ENCODE peak calls at places on chromosomes 1 and 21, in five cellular contexts. O is tibial artery, Q is dorsolateral prefrontal cortex, G is fibroblast of the aortic adventitia, D is RWPE2. V is an unnamed sample.

GRCh38 chr1:92784051-92784638 is 763 bp downstream of the EVI5 start:
- DNase-seq in D (no peak), O (no peak), Q (no peak), G (peak; percentile 60), V (peak; percentile 53)

GRCh38 chr1:79290927-79291474 is 284.5 kb upstream of the ADGRL4 start:
- DNase-seq in Q (no peak), D (no peak), G (no peak), O (no peak), V (no peak)

GRCh38 chr1:118360817-118361216 is 175.8 kb upstream of the SPAG17 start:
- DNase-seq in D (no peak), O (no peak), Q (no peak), G (peak; percentile 54), V (peak; percentile 45)

GRCh38 chr1:18100493-18101063 is 7.0 kb upstream of the IGSF21 start:
- DNase-seq in Q (peak; percentile 74), D (no peak), G (peak; percentile 65), O (peak; percentile 85), V (peak; percentile 69)

GRCh38 chr1:10597492-10597891 is 122.7 kb downstream of the PEX14 start:
- DNase-seq in G (no peak), D (no peak), O (no peak), Q (no peak), V (no peak)

GRCh38 chr1:221667504-221667903 is 74.4 kb downstream of the DUSP10 start:
- DNase-seq in G (peak; percentile 78), D (no peak), O (no peak), Q (no peak), V (peak; percentile 86)

GRCh38 chr21:34890724-34891609 is 158.1 kb downstream of the RUNX1 start:
- DNase-seq in G (peak; percentile 69), D (no peak), Q (no peak), O (peak; percentile 69), V (peak; percentile 47)

GRCh38 chr1:114236517-114236916 is 82.8 kb upstream of the SYT6 start:
- DNase-seq in D (no peak), Q (no peak), O (no peak), G (no peak), V (no peak)

GRCh38 chr1:150477733-150478132 is 9.5 kb upstream of the TARS2 start:
- DNase-seq in Q (no peak), D (peak; percentile 74), O (no peak), G (peak; percentile 39), V (peak; percentile 19)

GRCh38 chr1:12047120-12047876 is 15.8 kb upstream of the TNFRSF8 start:
- DNase-seq in G (no peak), D (no peak), Q (no peak), O (no peak), V (no peak)

GRCh38 chr1:184506501-184506900 is 119.7 kb downstream of the C1orf21 start:
- DNase-seq in D (no peak), G (no peak), Q (no peak), O (no peak), V (no peak)

DNA sequence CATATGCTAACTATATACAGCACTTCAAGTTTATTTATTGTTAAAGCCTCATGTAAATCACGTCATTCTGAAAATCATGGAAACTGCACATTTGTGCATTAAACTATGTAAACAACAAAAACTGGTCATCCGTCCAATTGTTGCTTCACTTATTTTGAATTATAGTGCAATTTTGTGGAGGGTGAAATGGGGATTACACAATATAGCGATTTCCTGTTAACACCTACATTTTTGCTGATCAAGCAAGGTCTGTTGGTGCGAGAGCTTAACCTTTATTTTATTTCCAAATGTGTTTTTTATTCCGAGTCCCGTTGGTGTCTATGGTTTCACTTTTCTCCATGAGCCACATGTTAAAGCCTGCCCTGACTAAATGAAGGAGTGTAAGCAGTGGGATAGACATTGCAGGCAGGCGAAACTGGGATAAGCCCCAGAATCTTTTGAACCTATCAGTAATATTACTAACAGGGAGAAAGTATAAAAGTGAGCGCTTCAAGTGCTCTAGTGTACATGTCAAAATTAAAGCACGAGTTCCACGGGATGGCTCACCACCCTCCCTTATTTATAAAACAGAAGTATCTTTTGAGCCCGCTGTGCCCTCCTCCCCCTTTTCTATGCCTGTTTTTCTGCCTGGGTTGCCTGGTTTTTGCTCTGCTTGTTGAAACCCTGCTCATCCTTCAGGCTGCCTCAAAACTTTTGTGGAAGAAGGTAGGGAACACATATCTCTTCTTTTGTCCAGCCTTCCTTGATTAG is 120.7 kb downstream of the NFIA start:
- DNase-seq in Q (no peak), O (no peak), G (peak; percentile 43), D (no peak), V (no peak)
- H3K4me3 ChIP-seq in Q (peak overlapping the region; percentile 32), O (peak overlapping the region; percentile 38), G (peak overlapping the region; percentile 6), D (no peak overlapping the region), V (no peak overlapping the region)

DNA sequence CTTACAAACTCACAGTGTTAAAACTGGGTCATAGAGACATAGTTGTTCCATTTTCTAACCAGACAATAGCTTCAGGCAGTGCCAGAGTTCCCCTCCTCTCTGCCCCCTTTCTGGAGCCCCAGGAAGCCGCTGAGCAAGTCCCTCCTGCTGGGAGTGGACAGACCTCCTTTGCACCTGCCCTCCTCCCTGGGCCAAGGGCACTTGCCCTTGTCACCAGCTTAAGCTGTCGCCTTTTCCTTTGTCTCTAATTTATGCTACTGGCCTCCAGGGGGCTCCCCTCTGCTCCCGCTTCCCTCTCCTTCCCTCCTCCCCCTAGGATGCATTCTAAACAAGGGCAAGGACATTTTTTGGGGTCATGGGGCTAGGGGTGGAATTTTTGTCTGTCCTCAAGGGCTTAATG is 182.4 kb downstream of the MIS18A start:
- DNase-seq in G (peak; percentile 4), O (no peak), Q (no peak), D (no peak), V (no peak)
- TF ChIP-seq CTCF in G (peak; percentile 29), O (no peak), Q (no peak), D (peak; percentile 17), V (peak; percentile 25)

GRCh38 chr1:58883888-58884482 is 100.1 kb upstream of the JUN start:
- DNase-seq in G (no peak), O (no peak), D (no peak), Q (no peak), V (peak; percentile 90)
- H3K4me3 ChIP-seq in G (no peak overlapping the region), O (no peak overlapping the region), D (no peak overlapping the region), Q (no peak overlapping the region), V (no peak overlapping the region)

DNA sequence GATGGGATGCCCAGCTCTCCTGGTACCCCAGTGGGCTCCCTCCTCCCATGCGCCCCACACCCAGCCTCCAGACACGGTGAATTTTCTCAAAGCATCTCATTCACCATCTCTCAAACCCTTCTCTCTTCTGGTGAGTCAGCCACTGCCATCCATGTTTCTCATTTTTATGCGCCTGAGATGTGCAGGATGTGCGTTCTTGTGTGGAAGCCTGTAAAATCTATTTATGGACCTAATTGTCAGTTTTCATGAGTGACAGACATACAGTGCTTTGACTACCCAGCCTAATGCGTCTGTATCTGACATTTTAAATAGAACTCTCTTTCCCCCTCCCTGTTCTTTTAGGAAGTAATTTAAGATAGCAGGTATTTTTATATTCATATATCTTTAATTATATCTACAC is 158.8 kb downstream of the DAB1 start:
- DNase-seq in Q (no peak), D (no peak), O (no peak), G (no peak), V (no peak)
- TF ChIP-seq CTCF in Q (no peak), D (no peak), O (no peak), G (no peak), V (no peak)

GRCh38 chr1:41394918-41395598 is 33.8 kb downstream of the FOXO6 start:
- DNase-seq in D (no peak), Q (no peak), O (no peak), G (no peak), V (no peak)
- H3K4me3 ChIP-seq in D (no peak overlapping the region), Q (no peak overlapping the region), O (no peak overlapping the region), G (no peak overlapping the region), V (no peak overlapping the region)

GRCh38 chr21:44530903-44531605 is 8.9 kb downstream of the KRTAP10-1 start:
- DNase-seq in D (no peak), O (peak; percentile 48), Q (peak; percentile 21), G (no peak), V (no peak)
- TF ChIP-seq CTCF in D (no peak), O (no peak), Q (no peak), G (no peak), V (no peak)

DNA sequence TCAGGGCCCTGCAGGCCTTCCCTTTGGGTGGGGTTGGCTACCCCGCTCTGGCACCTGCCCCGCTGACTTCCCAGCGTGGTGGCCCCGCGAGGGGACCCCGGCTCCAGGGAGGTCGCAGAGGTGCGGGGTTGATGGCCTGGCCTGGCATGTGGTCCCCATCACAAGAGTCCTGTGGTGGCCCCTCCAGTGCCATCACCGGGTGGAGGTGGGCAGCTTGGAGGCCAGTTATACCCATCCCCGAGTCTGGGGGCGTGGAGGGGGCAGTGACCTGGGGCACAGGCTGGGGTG is 26.8 kb downstream of the PRMT2 start:
- DNase-seq in D (no peak), Q (no peak), G (no peak), O (no peak), V (no peak)
- H3K4me3 ChIP-seq in D (no peak overlapping the region), Q (no peak overlapping the region), G (no peak overlapping the region), O (no peak overlapping the region), V (no peak overlapping the region)

GRCh38 chr21:33230518-33231324 is 983 bp downstream of the IFNAR2 start:
- DNase-seq in G (peak; percentile 62), Q (peak; percentile 45), D (peak; percentile 61), O (peak; percentile 75), V (peak; percentile 65)
- TF ChIP-seq CTCF in G (no peak), Q (peak; percentile 23), D (peak; percentile 28), O (no peak), V (no peak)

V was measured in fibroblast of pulmonary artery.